ENCODE peak calls at places on chromosome 9, in five cellular contexts. Z is suprapubic skin, U is heart left ventricle, X is sigmoid colon, G is hepatocyte. M is an unnamed sample. For H3K27me3, the result is how much of the 10 kb centered on the place peaks cover.

GRCh38 chr9:4225291-4226119 is 74.4 kb downstream of the GLIS3 start:
- DNase-seq in X (no peak), Z (no peak), G (no peak), U (no peak), M (no peak)

GRCh38 chr9:123368481-123369153 is 12.6 kb downstream of the CRB2 start:
- DNase-seq in G (no peak), U (no peak), X (no peak), Z (no peak), M (no peak)

GRCh38 chr9:73647560-73647959 is 495.9 kb downstream of the ANXA1 start:
- DNase-seq in G (no peak), U (no peak), Z (no peak), X (no peak), M (no peak)

GRCh38 chr9:109182940-109183798 is 16.1 kb upstream of the FRRS1L start:
- DNase-seq in G (peak), U (no peak), Z (peak), X (no peak), M (no peak)

GRCh38 chr9:121556580-121556979 is 56.9 kb upstream of the GGTA1 start:
- DNase-seq in Z (no peak), U (no peak), X (peak), G (peak), M (no peak)

GRCh38 chr9:34437006-34437925 is 21.1 kb downstream of the FAM219A start:
- DNase-seq in X (peak), U (peak), G (peak), Z (no peak), M (peak)

GRCh38 chr9:21813575-21814473 is 11.4 kb downstream of the MTAP start:
- DNase-seq in G (peak), Z (no peak), X (peak), U (peak), M (peak)

GRCh38 chr9:93820667-93821306 is 134.4 kb downstream of the BARX1 start:
- DNase-seq in G (no peak), X (no peak), Z (no peak), U (no peak), M (no peak)

GRCh38 chr9:120477534-120478001 is 102.4 kb downstream of the CDK5RAP2 start:
- DNase-seq in U (peak), Z (no peak), X (peak), G (peak), M (peak)

GRCh38 chr9:128902351-128903078 is 18.3 kb upstream of the PHYHD1 start:
- DNase-seq in U (peak), Z (no peak), G (no peak), X (no peak), M (no peak)

GRCh38 chr9:124438091-124438490 is 12.2 kb upstream of the ADGRD2 start:
- DNase-seq in G (no peak), Z (no peak), X (peak), U (no peak), M (no peak)

GRCh38 chr9:125852386-125852785 is 105.2 kb downstream of the PBX3 start:
- DNase-seq in G (no peak), U (no peak), Z (no peak), X (no peak), M (no peak)

GRCh38 chr9:114315723-114316363 is 7.1 kb upstream of the ORM1 start:
- DNase-seq in X (no peak), Z (peak), U (no peak), G (no peak), M (no peak)

GRCh38 chr9:19409406-19410194 is 791 bp downstream of the ACER2 start:
- DNase-seq in Z (no peak), G (peak), U (peak), X (peak), M (no peak)

GRCh38 chr9:126152622-126153362 is 173.8 kb upstream of the MVB12B start:
- DNase-seq in G (no peak), Z (no peak), U (no peak), X (no peak), M (no peak)

GRCh38 chr9:26723486-26723885 is 169.1 kb downstream of the CAAP1 start:
- DNase-seq in X (no peak), Z (no peak), G (peak), U (no peak), M (peak)

GRCh38 chr9:89778100-89779085 is 173.6 kb downstream of the GADD45G start:
- DNase-seq in X (no peak), U (no peak), Z (no peak), G (peak), M (no peak)

GRCh38 chr9:8268881-8269280 is 469.3 kb upstream of the DMAC1 start:
- DNase-seq in X (no peak), U (no peak), G (no peak), Z (no peak), M (no peak)

GRCh38 chr9:80554856-80555255 is 983.1 kb downstream of the TLE4 start:
- DNase-seq in X (no peak), U (no peak), G (no peak), Z (no peak), M (peak)

GRCh38 chr9:107711528-107711927 is 222.0 kb upstream of the KLF4 start:
- DNase-seq in Z (no peak), U (no peak), X (no peak), G (peak), M (no peak)

DNA sequence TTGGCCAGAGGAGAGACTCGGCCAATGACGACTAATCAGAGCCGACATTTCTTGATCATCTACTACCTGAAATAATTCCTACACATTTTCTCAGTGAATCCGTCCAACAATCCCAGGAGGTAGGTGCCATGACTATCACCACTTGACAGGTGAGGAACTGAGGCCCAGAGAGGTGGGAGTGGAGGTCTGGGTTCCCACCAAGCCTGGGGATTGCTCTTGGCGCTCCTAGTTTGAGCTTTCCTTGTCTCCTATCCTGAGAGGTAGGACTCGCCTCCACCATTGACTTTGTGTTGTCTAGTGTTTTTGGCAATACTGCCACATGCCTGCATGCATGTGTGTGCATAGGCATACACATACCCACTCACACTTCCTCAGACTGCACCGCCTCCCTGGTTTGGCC is 6.3 kb upstream of the NTNG2 start:
- DNase-seq in G (no peak), Z (no peak), U (no peak), X (no peak), M (no peak)
- H3K27me3 ChIP-seq in G (under half), Z (half or more), U (under half), X (under half), M (half or more)

DNA sequence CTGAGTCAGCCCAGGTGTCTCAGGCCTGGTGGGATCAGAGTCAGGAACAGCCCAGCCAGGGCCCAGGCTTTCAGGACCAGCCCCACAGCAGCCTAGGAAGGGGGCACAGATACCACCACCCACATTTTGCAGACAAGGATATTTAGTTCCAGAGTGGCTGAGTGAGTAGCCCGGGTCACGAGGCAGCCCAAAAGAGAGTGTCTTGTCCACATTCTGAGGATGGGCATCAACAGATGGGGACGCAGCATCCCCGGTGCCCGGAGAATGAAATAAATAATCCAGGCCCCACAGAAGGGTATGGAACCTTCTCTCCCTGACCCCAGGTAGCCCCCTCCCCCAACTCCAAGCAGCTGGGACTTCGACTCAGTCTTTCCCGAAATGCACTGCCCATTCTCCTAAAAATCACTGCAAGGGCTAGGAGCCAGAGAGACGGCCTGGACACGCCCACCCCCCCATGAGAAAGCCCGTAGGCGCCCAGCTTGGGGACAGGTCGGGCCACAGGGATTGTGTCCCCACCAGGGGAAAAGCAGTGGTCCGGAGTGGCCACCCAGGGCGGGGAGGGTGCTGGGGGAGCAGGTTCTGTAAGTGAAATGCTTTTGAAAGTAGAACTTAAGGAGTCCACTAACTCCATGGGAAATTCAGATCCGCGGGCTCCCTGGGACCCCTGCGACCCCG is 6.9 kb downstream of the LHX3 start:
- DNase-seq in U (no peak), Z (no peak), G (no peak), X (no peak), M (no peak)
- H3K27me3 ChIP-seq in U (half or more), Z (half or more), G (half or more), X (half or more), M (half or more)

GRCh38 chr9:137161558-137162483 is 8.0 kb downstream of the LRRC26 start:
- DNase-seq in X (no peak), Z (no peak), G (no peak), U (no peak), M (no peak)
- H3K27me3 ChIP-seq in X (half or more), Z (half or more), G (half or more), U (half or more), M (half or more)

GRCh38 chr9:104351726-104352125 is 152.3 kb upstream of the OR13F1 start:
- DNase-seq in Z (no peak), G (no peak), X (no peak), U (no peak), M (no peak)
- H3K27me3 ChIP-seq in Z (under half), G (under half), X (under half), U (under half), M (under half)

GRCh38 chr9:2875218-2875977 is 31.5 kb upstream of the PUM3 start:
- DNase-seq in X (no peak), Z (no peak), G (no peak), U (no peak), M (no peak)

GRCh38 chr9:2870340-2870739 is 26.4 kb upstream of the PUM3 start:
- DNase-seq in X (no peak), U (no peak), Z (no peak), G (no peak), M (no peak)

GRCh38 chr9:2874001-2874750 is 30.3 kb upstream of the PUM3 start:
- DNase-seq in U (no peak), G (no peak), X (no peak), Z (no peak), M (no peak)

GRCh38 chr9:2872307-2872940 is 28.5 kb upstream of the PUM3 start:
- DNase-seq in Z (no peak), X (no peak), G (peak), U (no peak), M (peak)

DNA sequence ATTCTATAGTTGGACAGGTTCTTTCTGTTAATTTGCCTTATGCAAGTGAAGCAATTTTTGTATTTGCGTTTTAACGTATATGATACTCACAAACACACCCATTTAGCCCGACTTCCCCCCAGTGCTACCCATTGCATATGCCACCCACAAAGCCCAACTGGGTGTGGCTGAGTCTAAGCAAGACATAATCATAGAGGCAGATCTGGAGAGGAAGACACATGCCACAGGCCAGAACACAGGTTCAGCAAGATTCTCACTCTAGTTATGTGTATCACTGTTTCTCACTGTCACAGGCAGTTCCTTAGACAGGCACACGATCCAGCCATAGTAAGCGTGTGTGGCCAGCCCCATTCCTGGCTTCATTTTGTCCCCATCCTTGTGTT is 29.0 kb upstream of the PUM3 start:
- DNase-seq in G (no peak), X (no peak), Z (no peak), U (no peak), M (no peak)
- H3K27me3 ChIP-seq in G (under half), X (under half), Z (under half), U (under half), M (under half)

GRCh38 chr9:96006296-96006890 is 130.9 kb downstream of the ERCC6L2 start:
- DNase-seq in X (no peak), U (no peak), Z (no peak), G (no peak), M (no peak)
- H3K27me3 ChIP-seq in X (under half), U (under half), Z (under half), G (under half), M (under half)

DNA sequence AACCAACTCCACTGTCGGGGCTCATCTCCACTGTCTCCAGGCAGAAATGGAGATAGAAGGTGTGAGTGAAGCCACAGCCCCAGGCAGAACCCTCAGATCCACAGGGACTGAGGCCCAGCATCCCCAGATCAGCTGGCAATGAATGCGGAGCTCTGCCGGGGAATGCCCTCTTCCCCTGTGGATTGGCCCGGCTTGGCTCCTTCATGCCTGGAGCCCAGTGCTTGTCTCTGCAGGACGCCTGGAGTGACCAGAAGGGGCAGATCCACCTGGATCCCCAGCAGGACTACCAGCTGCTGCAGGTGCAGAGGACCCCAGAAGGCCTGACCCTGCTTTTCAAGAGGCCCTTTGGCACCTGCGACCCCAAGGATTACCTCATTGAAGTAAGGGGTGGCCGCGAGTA is 3.5 kb downstream of the DBH start:
- DNase-seq in G (no peak), U (no peak), X (no peak), Z (no peak), M (no peak)
- H3K27me3 ChIP-seq in G (under half), U (under half), X (under half), Z (under half), M (under half)

GRCh38 chr9:85872444-85872843 is 68.5 kb upstream of the NAA35 start:
- DNase-seq in Z (no peak), X (no peak), G (no peak), U (no peak), M (no peak)
- H3K27me3 ChIP-seq in Z (under half), X (under half), G (under half), U (under half), M (under half)

GRCh38 chr9:136193127-136193890 is 11.6 kb downstream of the LHX3 start:
- DNase-seq in Z (no peak), U (no peak), X (no peak), G (no peak), M (no peak)
- H3K27me3 ChIP-seq in Z (half or more), U (half or more), X (half or more), G (half or more), M (half or more)

M was measured in neuronal stem cell.